ENCODE peak calls at places on chromosomes 11 and 22, in seven cellular contexts. C, P, B, H, J, A and D are unnamed samples.
A peak's percentile ranks its signal among the peaks of the same experiment; 100 is the strongest.

GRCh38 chr11:118194835-118195627 is 18.6 kb upstream of the SCN2B start:
- DNase-seq in J (peak; percentile 39), A (peak; percentile 77), C (peak; percentile 91), H (peak; percentile 66), P (peak; percentile 86), B (peak; percentile 56), D (peak; percentile 25)

GRCh38 chr11:123479048-123479837 is 49.2 kb downstream of the GRAMD1B start:
- DNase-seq in C (no peak), B (no peak), P (no peak), A (no peak), H (no peak), J (no peak), D (no peak)

GRCh38 chr11:3866206-3866605 is 10.7 kb downstream of the STIM1 start:
- DNase-seq in A (no peak), P (peak; percentile 45), C (no peak), B (no peak), H (no peak), J (peak; percentile 26), D (no peak)

GRCh38 chr22:50218996-50219727 is 18.4 kb downstream of the SELENOO start:
- DNase-seq in C (no peak), A (peak; percentile 85), P (peak; percentile 89), J (peak; percentile 81), B (peak; percentile 96), H (peak; percentile 94), D (peak; percentile 65)

GRCh38 chr11:17861036-17861755 is 126.6 kb downstream of the KCNC1 start:
- DNase-seq in J (no peak), P (no peak), H (no peak), A (peak; percentile 67), B (no peak), C (no peak), D (no peak)

GRCh38 chr22:50205781-50206569 is 5.2 kb downstream of the SELENOO start:
- DNase-seq in C (no peak), B (no peak), P (no peak), A (no peak), H (no peak), J (no peak), D (no peak)

GRCh38 chr11:9758676-9759518 is 95.0 kb downstream of the SWAP70 start:
- DNase-seq in B (no peak), P (peak; percentile 90), A (peak; percentile 76), J (peak; percentile 87), C (no peak), H (peak; percentile 91), D (peak; percentile 35)

GRCh38 chr22:39226353-39226752 is 18.4 kb downstream of the PDGFB start:
- DNase-seq in P (no peak), J (no peak), B (no peak), C (no peak), H (no peak), A (no peak), D (no peak)

GRCh38 chr11:59207988-59208432 is 4.7 kb downstream of the MPEG1 start:
- DNase-seq in B (no peak), P (no peak), J (peak; percentile 70), H (peak; percentile 86), C (peak; percentile 55), A (peak; percentile 70), D (no peak)

GRCh38 chr11:86738615-86739014 is 61.7 kb upstream of the PRSS23 start:
- DNase-seq in P (no peak), A (no peak), H (no peak), J (no peak), B (no peak), C (no peak), D (no peak)

GRCh38 chr11:86740628-86741488 is 59.5 kb upstream of the PRSS23 start:
- DNase-seq in H (peak; percentile 98), J (peak; percentile 95), B (no peak), C (peak; percentile 96), A (peak; percentile 97), P (no peak), D (peak; percentile 95)

GRCh38 chr11:86742436-86742805 is 57.9 kb upstream of the PRSS23 start:
- DNase-seq in C (no peak), J (no peak), A (no peak), P (no peak), H (no peak), B (no peak), D (no peak)

GRCh38 chr11:86743223-86744118 is 56.9 kb upstream of the PRSS23 start:
- DNase-seq in C (peak; percentile 94), H (peak; percentile 96), A (peak; percentile 100), P (no peak), B (no peak), J (peak; percentile 95), D (peak; percentile 93)

GRCh38 chr11:86741489-86742435 is 58.6 kb upstream of the PRSS23 start:
- DNase-seq in B (no peak), P (no peak), H (peak; percentile 91), J (peak; percentile 79), C (peak; percentile 75), A (peak; percentile 94), D (no peak)
- H3K4me3 ChIP-seq in B (no peak overlapping the region), P (no peak overlapping the region), H (no peak overlapping the region), J (no peak overlapping the region), C (no peak overlapping the region), A (no peak overlapping the region), D (no peak overlapping the region)

GRCh38 chr11:43823316-43823715 is 57.3 kb upstream of the ALKBH3 start:
- DNase-seq in A (no peak), J (no peak), H (no peak), P (no peak), B (no peak), C (no peak), D (no peak)

GRCh38 chr11:43823851-43824250 is 56.8 kb upstream of the ALKBH3 start:
- DNase-seq in C (no peak), J (no peak), B (no peak), H (no peak), P (no peak), A (no peak), D (no peak)

GRCh38 chr11:43830928-43831440 is 49.6 kb upstream of the ALKBH3 start:
- DNase-seq in A (peak; percentile 100), J (peak; percentile 98), P (no peak), H (peak; percentile 99), C (peak; percentile 100), B (no peak), D (peak; percentile 97)

GRCh38 chr11:43819926-43820325 is 60.7 kb upstream of the ALKBH3 start:
- DNase-seq in C (no peak), H (no peak), J (no peak), P (no peak), B (no peak), A (no peak), D (no peak)

GRCh38 chr11:43825217-43825816 is 55.3 kb upstream of the ALKBH3 start:
- DNase-seq in A (peak; percentile 46), C (no peak), J (peak; percentile 52), H (peak; percentile 70), P (no peak), B (no peak), D (no peak)
- TF ChIP-seq CTCF in A (peak; percentile 78), C (peak; percentile 79), J (peak; percentile 73), H (peak; percentile 79), P (peak; percentile 70), B (peak; percentile 74), D (peak; percentile 74)

GRCh38 chr11:46020084-46020483 is 97.6 kb downstream of the LARGE2 start:
- DNase-seq in J (no peak), C (no peak), B (no peak), A (no peak), H (no peak), P (no peak), D (no peak)
- H3K4me3 ChIP-seq in J (no peak overlapping the region), C (no peak overlapping the region), B (no peak overlapping the region), A (no peak overlapping the region), H (no peak overlapping the region), P (no peak overlapping the region), D (no peak overlapping the region)

GRCh38 chr22:37329239-37330140 is 47.2 kb downstream of the CYTH4 start:
- DNase-seq in J (no peak), C (no peak), P (no peak), A (peak; percentile 83), B (no peak), H (no peak), D (no peak)

GRCh38 chr22:37331034-37331428 is 48.7 kb downstream of the CYTH4 start:
- DNase-seq in C (no peak), P (no peak), J (peak; percentile 51), A (peak; percentile 78), H (peak; percentile 63), B (no peak), D (no peak)

GRCh38 chr22:37333724-37334460 is 51.6 kb downstream of the CYTH4 start:
- DNase-seq in A (no peak), P (no peak), J (no peak), H (no peak), B (no peak), C (no peak), D (no peak)

GRCh38 chr22:37330200-37331033 is 48.1 kb downstream of the CYTH4 start:
- DNase-seq in C (peak; percentile 86), H (peak; percentile 93), J (peak; percentile 76), P (no peak), A (peak; percentile 93), B (no peak), D (peak; percentile 74)

DNA sequence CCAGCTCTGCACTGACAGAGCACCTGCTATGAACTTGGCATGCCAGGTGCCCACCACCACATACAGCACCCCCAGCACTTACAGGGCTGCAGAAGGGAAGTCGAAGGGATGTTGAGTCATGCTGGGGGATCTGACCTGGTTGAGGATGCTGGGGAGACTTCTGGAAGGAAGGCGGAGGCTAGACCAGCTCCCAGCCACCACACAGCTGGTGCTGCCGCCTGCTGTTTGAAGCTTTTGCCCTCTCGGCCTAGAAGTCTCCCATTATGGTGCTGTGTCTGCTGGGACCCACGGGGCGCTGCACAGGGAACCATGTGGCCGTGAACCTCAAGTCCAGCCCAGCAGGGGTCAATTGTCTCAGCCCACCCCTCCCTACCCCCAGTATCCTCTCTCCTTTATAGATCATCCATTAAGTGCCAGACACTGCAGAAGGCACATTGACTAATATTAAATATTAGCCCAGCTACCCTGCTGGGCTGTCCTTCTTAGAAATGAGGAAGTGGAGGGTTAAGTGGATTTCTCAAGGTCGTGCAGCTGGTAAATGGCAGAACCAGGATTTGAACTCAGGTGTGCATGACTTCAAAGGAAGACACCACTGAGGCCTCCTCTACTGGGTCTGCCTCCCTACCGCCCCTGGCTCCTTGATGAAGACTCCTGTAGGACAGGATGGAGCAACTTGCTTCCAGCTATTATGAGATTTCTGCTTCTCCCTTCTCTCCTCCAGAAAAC is 49.7 kb downstream of the CYTH4 start:
- DNase-seq in B (no peak), C (no peak), H (no peak), P (no peak), J (no peak), A (no peak), D (no peak)
- TF ChIP-seq CTCF in B (no peak), C (peak; percentile 54), H (peak; percentile 23), P (no peak), J (no peak), A (no peak), D (no peak)

DNA sequence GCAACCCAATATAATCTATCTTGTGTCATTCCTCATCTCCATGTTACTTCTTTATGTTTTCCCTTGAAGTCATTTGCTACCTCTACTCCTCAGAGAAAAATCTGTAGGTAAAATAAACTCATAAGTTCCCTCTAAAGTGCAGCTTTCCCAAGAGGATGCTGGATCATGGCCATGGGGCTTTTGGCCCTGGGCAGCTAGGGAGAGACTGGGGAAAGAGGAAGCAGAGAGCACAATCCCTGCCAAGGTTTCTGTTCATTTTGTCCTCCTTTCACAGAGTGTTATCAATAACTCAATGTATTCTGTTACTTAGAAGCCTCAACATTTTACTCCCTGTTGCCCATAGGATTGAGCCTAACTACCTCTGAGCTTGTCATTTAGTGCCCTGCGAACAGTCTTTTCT is 9.0 kb downstream of the RNF121 start:
- DNase-seq in A (no peak), C (no peak), B (no peak), P (no peak), H (no peak), J (no peak), D (no peak)
- H3K4me3 ChIP-seq in A (no peak overlapping the region), C (no peak overlapping the region), B (no peak overlapping the region), P (no peak overlapping the region), H (no peak overlapping the region), J (no peak overlapping the region), D (no peak overlapping the region)